ENCODE peak calls at places on chromosomes 4 and X, in four cellular contexts. P is kidney tubule cell; V is sigmoid colon; D is activated CD4-positive, CD25-positive, alpha-beta regulatory T cell. R is an unnamed sample.

GRCh38 chr4:68878048-68878447 is 62.3 kb downstream of the UGT2B10 start:
- DNase-seq in P (no peak), V (no peak), D (no peak), R (no peak)

GRCh38 chrX:21639775-21640174 is 18.4 kb downstream of the KLHL34 start:
- DNase-seq in P (no peak), V (no peak), D (no peak), R (no peak)

GRCh38 chr4:89226665-89227572 is 80.7 kb downstream of the GPRIN3 start:
- DNase-seq in P (peak), V (peak), D (peak), R (peak)

GRCh38 chrX:134990475-134991473 is at the start of gene SMIM10:
- DNase-seq in P (peak), V (peak), D (no peak), R (peak)

GRCh38 chrX:14039344-14039743 is 9.7 kb upstream of the GEMIN8 start:
- DNase-seq in P (peak), V (no peak), D (peak), R (peak)

GRCh38 chr4:173074501-173074946 is 94.1 kb upstream of the GALNT7 start:
- DNase-seq in P (peak), V (no peak), D (no peak), R (no peak)

GRCh38 chr4:23923840-23924239 is 34.0 kb upstream of the PPARGC1A start:
- DNase-seq in P (peak), V (no peak), D (no peak), R (no peak)

GRCh38 chrX:154032653-154033052 is 13.0 kb upstream of the IRAK1 start:
- DNase-seq in P (no peak), V (no peak), D (no peak), R (no peak)

GRCh38 chr4:26700110-26700509 is 116.2 kb downstream of the TBC1D19 start:
- DNase-seq in P (no peak), V (no peak), D (no peak), R (no peak)

GRCh38 chr4:68855771-68856170 is 40.0 kb downstream of the UGT2B10 start:
- DNase-seq in P (no peak), V (no peak), D (no peak), R (no peak)

GRCh38 chrX:124426824-124427223 is 80.5 kb downstream of the SH2D1A start:
- DNase-seq in P (peak), V (no peak), D (no peak), R (no peak)

GRCh38 chr4:168585168-168586091 is 88.6 kb downstream of the PALLD start:
- DNase-seq in P (peak), V (peak), D (no peak), R (peak)

GRCh38 chrX:105117621-105118020 is 102.9 kb downstream of the TEX13A start:
- DNase-seq in P (peak), V (no peak), D (no peak), R (no peak)

GRCh38 chr4:177369372-177369771 is 59.7 kb downstream of the NEIL3 start:
- DNase-seq in P (no peak), V (no peak), D (no peak), R (no peak)

GRCh38 chrX:43707812-43708548 is 51.9 kb downstream of the MAOA start:
- DNase-seq in P (no peak), V (peak), D (no peak), R (no peak)

GRCh38 chr4:77586953-77587383 is 18.7 kb upstream of the CXCL13 start:
- DNase-seq in P (no peak), V (no peak), D (no peak), R (no peak)